ENCODE peak calls at places on chromosomes 11 and 22, in eight cellular contexts. One of them, this sample, is unnamed.

GRCh38 chr22:44611880-44612496 is 90.0 kb upstream of the PRR5 start:
- DNase-seq in T-helper 2 cell: no peak
- DNase-seq in NCI-H524: no peak
- DNase-seq in activated T-cell treated with anti-CD3 and anti-CD28 coated beads for 1 hour: no peak
- DNase-seq in Peyer's patch: no peak
- DNase-seq in activated effector memory CD4-positive, alpha-beta T cell treated with anti-CD3 and anti-CD28 coated beads, Interleukin-2, amount 50 U/mL, for 16 hours: no peak
- DNase-seq in right lobe of liver: no peak
- DNase-seq in neural crest cell: no peak
- DNase-seq in this sample: no peak

GRCh38 chr11:84396521-84396920 is 1110.4 kb upstream of the CCDC90B start:
- DNase-seq in T-helper 2 cell: no peak
- DNase-seq in NCI-H524: no peak
- DNase-seq in activated T-cell treated with anti-CD3 and anti-CD28 coated beads for 1 hour: no peak
- DNase-seq in Peyer's patch: no peak
- DNase-seq in activated effector memory CD4-positive, alpha-beta T cell treated with anti-CD3 and anti-CD28 coated beads, Interleukin-2, amount 50 U/mL, for 16 hours: no peak
- DNase-seq in right lobe of liver: no peak
- DNase-seq in neural crest cell: no peak
- DNase-seq in this sample: no peak

GRCh38 chr11:69357458-69358397 is 63.8 kb downstream of the MYEOV start:
- DNase-seq in T-helper 2 cell: no peak
- DNase-seq in NCI-H524: no peak
- DNase-seq in activated T-cell treated with anti-CD3 and anti-CD28 coated beads for 1 hour: no peak
- DNase-seq in Peyer's patch: no peak
- DNase-seq in activated effector memory CD4-positive, alpha-beta T cell treated with anti-CD3 and anti-CD28 coated beads, Interleukin-2, amount 50 U/mL, for 16 hours: peak
- DNase-seq in right lobe of liver: no peak
- DNase-seq in neural crest cell: no peak
- DNase-seq in this sample: no peak

GRCh38 chr11:129457321-129457720 is 81.7 kb downstream of the BARX2 start:
- DNase-seq in T-helper 2 cell: no peak
- DNase-seq in NCI-H524: no peak
- DNase-seq in activated T-cell treated with anti-CD3 and anti-CD28 coated beads for 1 hour: no peak
- DNase-seq in Peyer's patch: no peak
- DNase-seq in activated effector memory CD4-positive, alpha-beta T cell treated with anti-CD3 and anti-CD28 coated beads, Interleukin-2, amount 50 U/mL, for 16 hours: no peak
- DNase-seq in right lobe of liver: no peak
- DNase-seq in neural crest cell: no peak
- DNase-seq in this sample: no peak

GRCh38 chr11:2071748-2072385 is 67.3 kb downstream of the IGF2 start:
- DNase-seq in T-helper 2 cell: no peak
- DNase-seq in NCI-H524: no peak
- DNase-seq in activated T-cell treated with anti-CD3 and anti-CD28 coated beads for 1 hour: no peak
- DNase-seq in Peyer's patch: no peak
- DNase-seq in activated effector memory CD4-positive, alpha-beta T cell treated with anti-CD3 and anti-CD28 coated beads, Interleukin-2, amount 50 U/mL, for 16 hours: no peak
- DNase-seq in right lobe of liver: no peak
- DNase-seq in neural crest cell: no peak
- DNase-seq in this sample: no peak

GRCh38 chr11:3163241-3163981 is 1.7 kb downstream of the OSBPL5 start:
- DNase-seq in T-helper 2 cell: no peak
- DNase-seq in NCI-H524: no peak
- DNase-seq in activated T-cell treated with anti-CD3 and anti-CD28 coated beads for 1 hour: no peak
- DNase-seq in Peyer's patch: no peak
- DNase-seq in activated effector memory CD4-positive, alpha-beta T cell treated with anti-CD3 and anti-CD28 coated beads, Interleukin-2, amount 50 U/mL, for 16 hours: no peak
- DNase-seq in right lobe of liver: peak
- DNase-seq in neural crest cell: no peak
- DNase-seq in this sample: no peak

GRCh38 chr11:111299111-111300026 is 1.0 kb downstream of the POU2AF3 start:
- DNase-seq in T-helper 2 cell: no peak
- DNase-seq in NCI-H524: peak
- DNase-seq in activated T-cell treated with anti-CD3 and anti-CD28 coated beads for 1 hour: no peak
- DNase-seq in Peyer's patch: peak
- DNase-seq in activated effector memory CD4-positive, alpha-beta T cell treated with anti-CD3 and anti-CD28 coated beads, Interleukin-2, amount 50 U/mL, for 16 hours: no peak
- DNase-seq in right lobe of liver: peak
- DNase-seq in neural crest cell: peak
- DNase-seq in this sample: peak

GRCh38 chr22:46737976-46738641 is at the start of gene CERK:
- DNase-seq in T-helper 2 cell: peak
- DNase-seq in NCI-H524: peak
- DNase-seq in activated T-cell treated with anti-CD3 and anti-CD28 coated beads for 1 hour: peak
- DNase-seq in Peyer's patch: peak
- DNase-seq in activated effector memory CD4-positive, alpha-beta T cell treated with anti-CD3 and anti-CD28 coated beads, Interleukin-2, amount 50 U/mL, for 16 hours: peak
- DNase-seq in right lobe of liver: peak
- DNase-seq in neural crest cell: peak
- DNase-seq in this sample: peak

GRCh38 chr11:44125598-44125997 is 30.1 kb downstream of the EXT2 start:
- DNase-seq in T-helper 2 cell: no peak
- DNase-seq in NCI-H524: no peak
- DNase-seq in activated T-cell treated with anti-CD3 and anti-CD28 coated beads for 1 hour: no peak
- DNase-seq in Peyer's patch: no peak
- DNase-seq in activated effector memory CD4-positive, alpha-beta T cell treated with anti-CD3 and anti-CD28 coated beads, Interleukin-2, amount 50 U/mL, for 16 hours: no peak
- DNase-seq in right lobe of liver: no peak
- DNase-seq in neural crest cell: no peak
- DNase-seq in this sample: no peak

GRCh38 chr11:36699271-36699670 is 101.2 kb upstream of the RAG2 start:
- DNase-seq in T-helper 2 cell: no peak
- DNase-seq in NCI-H524: no peak
- DNase-seq in activated T-cell treated with anti-CD3 and anti-CD28 coated beads for 1 hour: no peak
- DNase-seq in Peyer's patch: no peak
- DNase-seq in activated effector memory CD4-positive, alpha-beta T cell treated with anti-CD3 and anti-CD28 coated beads, Interleukin-2, amount 50 U/mL, for 16 hours: no peak
- DNase-seq in right lobe of liver: no peak
- DNase-seq in neural crest cell: no peak
- DNase-seq in this sample: no peak

GRCh38 chr22:24146190-24146616 is 35.1 kb upstream of the SUSD2 start:
- DNase-seq in T-helper 2 cell: peak
- DNase-seq in NCI-H524: peak
- DNase-seq in activated T-cell treated with anti-CD3 and anti-CD28 coated beads for 1 hour: peak
- DNase-seq in Peyer's patch: peak
- DNase-seq in activated effector memory CD4-positive, alpha-beta T cell treated with anti-CD3 and anti-CD28 coated beads, Interleukin-2, amount 50 U/mL, for 16 hours: no peak
- DNase-seq in right lobe of liver: no peak
- DNase-seq in neural crest cell: no peak
- DNase-seq in this sample: no peak

GRCh38 chr11:1468473-1469066 is 18.0 kb downstream of the MOB2 start:
- DNase-seq in T-helper 2 cell: no peak
- DNase-seq in NCI-H524: no peak
- DNase-seq in activated T-cell treated with anti-CD3 and anti-CD28 coated beads for 1 hour: no peak
- DNase-seq in Peyer's patch: no peak
- DNase-seq in activated effector memory CD4-positive, alpha-beta T cell treated with anti-CD3 and anti-CD28 coated beads, Interleukin-2, amount 50 U/mL, for 16 hours: no peak
- DNase-seq in right lobe of liver: no peak
- DNase-seq in neural crest cell: no peak
- DNase-seq in this sample: no peak

GRCh38 chr11:65418431-65418680 is 4.2 kb upstream of the NEAT1 start:
- DNase-seq in T-helper 2 cell: no peak
- DNase-seq in NCI-H524: no peak
- DNase-seq in activated T-cell treated with anti-CD3 and anti-CD28 coated beads for 1 hour: no peak
- DNase-seq in Peyer's patch: peak
- DNase-seq in activated effector memory CD4-positive, alpha-beta T cell treated with anti-CD3 and anti-CD28 coated beads, Interleukin-2, amount 50 U/mL, for 16 hours: no peak
- DNase-seq in right lobe of liver: no peak
- DNase-seq in neural crest cell: no peak
- DNase-seq in this sample: no peak

GRCh38 chr11:109644158-109644557 is 222.2 kb downstream of the C11orf87 start:
- DNase-seq in T-helper 2 cell: no peak
- DNase-seq in NCI-H524: peak
- DNase-seq in activated T-cell treated with anti-CD3 and anti-CD28 coated beads for 1 hour: no peak
- DNase-seq in Peyer's patch: no peak
- DNase-seq in activated effector memory CD4-positive, alpha-beta T cell treated with anti-CD3 and anti-CD28 coated beads, Interleukin-2, amount 50 U/mL, for 16 hours: no peak
- DNase-seq in right lobe of liver: no peak
- DNase-seq in neural crest cell: no peak
- DNase-seq in this sample: no peak

GRCh38 chr22:20140107-20140445 is 8.5 kb downstream of the ZDHHC8 start:
- DNase-seq in T-helper 2 cell: no peak
- DNase-seq in NCI-H524: no peak
- DNase-seq in activated T-cell treated with anti-CD3 and anti-CD28 coated beads for 1 hour: no peak
- DNase-seq in Peyer's patch: no peak
- DNase-seq in activated effector memory CD4-positive, alpha-beta T cell treated with anti-CD3 and anti-CD28 coated beads, Interleukin-2, amount 50 U/mL, for 16 hours: no peak
- DNase-seq in right lobe of liver: no peak
- DNase-seq in neural crest cell: no peak
- DNase-seq in this sample: no peak

GRCh38 chr11:47378011-47378835 is at the start of gene SPI1:
- DNase-seq in T-helper 2 cell: no peak
- DNase-seq in NCI-H524: no peak
- DNase-seq in activated T-cell treated with anti-CD3 and anti-CD28 coated beads for 1 hour: no peak
- DNase-seq in Peyer's patch: peak
- DNase-seq in activated effector memory CD4-positive, alpha-beta T cell treated with anti-CD3 and anti-CD28 coated beads, Interleukin-2, amount 50 U/mL, for 16 hours: no peak
- DNase-seq in right lobe of liver: peak
- DNase-seq in neural crest cell: no peak
- DNase-seq in this sample: no peak

GRCh38 chr11:116387623-116388022 is 385.2 kb downstream of the BUD13 start:
- DNase-seq in T-helper 2 cell: no peak
- DNase-seq in NCI-H524: no peak
- DNase-seq in activated T-cell treated with anti-CD3 and anti-CD28 coated beads for 1 hour: no peak
- DNase-seq in Peyer's patch: no peak
- DNase-seq in activated effector memory CD4-positive, alpha-beta T cell treated with anti-CD3 and anti-CD28 coated beads, Interleukin-2, amount 50 U/mL, for 16 hours: no peak
- DNase-seq in right lobe of liver: no peak
- DNase-seq in neural crest cell: no peak
- DNase-seq in this sample: no peak

GRCh38 chr22:45296628-45297297 is 12.0 kb downstream of the UPK3A start:
- DNase-seq in T-helper 2 cell: peak
- DNase-seq in NCI-H524: no peak
- DNase-seq in activated T-cell treated with anti-CD3 and anti-CD28 coated beads for 1 hour: no peak
- DNase-seq in Peyer's patch: peak
- DNase-seq in activated effector memory CD4-positive, alpha-beta T cell treated with anti-CD3 and anti-CD28 coated beads, Interleukin-2, amount 50 U/mL, for 16 hours: peak
- DNase-seq in right lobe of liver: no peak
- DNase-seq in neural crest cell: no peak
- DNase-seq in this sample: no peak

GRCh38 chr11:130827697-130828377 is 88.4 kb downstream of the SNX19 start:
- DNase-seq in T-helper 2 cell: peak
- DNase-seq in NCI-H524: peak
- DNase-seq in activated T-cell treated with anti-CD3 and anti-CD28 coated beads for 1 hour: no peak
- DNase-seq in Peyer's patch: no peak
- DNase-seq in activated effector memory CD4-positive, alpha-beta T cell treated with anti-CD3 and anti-CD28 coated beads, Interleukin-2, amount 50 U/mL, for 16 hours: no peak
- DNase-seq in right lobe of liver: peak
- DNase-seq in neural crest cell: peak
- DNase-seq in this sample: peak

GRCh38 chr11:41955635-41956400 is 496.4 kb upstream of the LRRC4C start:
- DNase-seq in T-helper 2 cell: no peak
- DNase-seq in NCI-H524: no peak
- DNase-seq in activated T-cell treated with anti-CD3 and anti-CD28 coated beads for 1 hour: no peak
- DNase-seq in Peyer's patch: no peak
- DNase-seq in activated effector memory CD4-positive, alpha-beta T cell treated with anti-CD3 and anti-CD28 coated beads, Interleukin-2, amount 50 U/mL, for 16 hours: no peak
- DNase-seq in right lobe of liver: no peak
- DNase-seq in neural crest cell: no peak
- DNase-seq in this sample: no peak

GRCh38 chr11:62846177-62846576 is 6.8 kb upstream of the WDR74 start:
- DNase-seq in T-helper 2 cell: no peak
- DNase-seq in NCI-H524: no peak
- DNase-seq in activated T-cell treated with anti-CD3 and anti-CD28 coated beads for 1 hour: no peak
- DNase-seq in Peyer's patch: no peak
- DNase-seq in activated effector memory CD4-positive, alpha-beta T cell treated with anti-CD3 and anti-CD28 coated beads, Interleukin-2, amount 50 U/mL, for 16 hours: no peak
- DNase-seq in right lobe of liver: no peak
- DNase-seq in neural crest cell: no peak
- DNase-seq in this sample: no peak

GRCh38 chr22:49018601-49019000 is 809.1 kb downstream of the BRD1 start:
- DNase-seq in T-helper 2 cell: no peak
- DNase-seq in NCI-H524: no peak
- DNase-seq in activated T-cell treated with anti-CD3 and anti-CD28 coated beads for 1 hour: no peak
- DNase-seq in Peyer's patch: no peak
- DNase-seq in activated effector memory CD4-positive, alpha-beta T cell treated with anti-CD3 and anti-CD28 coated beads, Interleukin-2, amount 50 U/mL, for 16 hours: peak
- DNase-seq in right lobe of liver: no peak
- DNase-seq in neural crest cell: no peak
- DNase-seq in this sample: no peak

GRCh38 chr22:49942565-49943404 is 17.8 kb upstream of the PIM3 start:
- DNase-seq in T-helper 2 cell: no peak
- DNase-seq in NCI-H524: no peak
- DNase-seq in activated T-cell treated with anti-CD3 and anti-CD28 coated beads for 1 hour: no peak
- DNase-seq in Peyer's patch: no peak
- DNase-seq in activated effector memory CD4-positive, alpha-beta T cell treated with anti-CD3 and anti-CD28 coated beads, Interleukin-2, amount 50 U/mL, for 16 hours: no peak
- DNase-seq in right lobe of liver: no peak
- DNase-seq in neural crest cell: no peak
- DNase-seq in this sample: no peak

GRCh38 chr11:40161855-40162410 is 1297.5 kb downstream of the LRRC4C start:
- DNase-seq in T-helper 2 cell: no peak
- DNase-seq in NCI-H524: no peak
- DNase-seq in activated T-cell treated with anti-CD3 and anti-CD28 coated beads for 1 hour: no peak
- DNase-seq in Peyer's patch: no peak
- DNase-seq in activated effector memory CD4-positive, alpha-beta T cell treated with anti-CD3 and anti-CD28 coated beads, Interleukin-2, amount 50 U/mL, for 16 hours: no peak
- DNase-seq in right lobe of liver: no peak
- DNase-seq in neural crest cell: no peak
- DNase-seq in this sample: no peak

GRCh38 chr22:25068701-25069100 is 116.2 kb downstream of the KIAA1671 start:
- DNase-seq in T-helper 2 cell: peak
- DNase-seq in NCI-H524: peak
- DNase-seq in activated T-cell treated with anti-CD3 and anti-CD28 coated beads for 1 hour: no peak
- DNase-seq in Peyer's patch: peak
- DNase-seq in activated effector memory CD4-positive, alpha-beta T cell treated with anti-CD3 and anti-CD28 coated beads, Interleukin-2, amount 50 U/mL, for 16 hours: peak
- DNase-seq in right lobe of liver: no peak
- DNase-seq in neural crest cell: no peak
- DNase-seq in this sample: no peak

GRCh38 chr11:115128226-115128625 is 376.0 kb downstream of the CADM1 start:
- DNase-seq in T-helper 2 cell: no peak
- DNase-seq in NCI-H524: no peak
- DNase-seq in activated T-cell treated with anti-CD3 and anti-CD28 coated beads for 1 hour: no peak
- DNase-seq in Peyer's patch: no peak
- DNase-seq in activated effector memory CD4-positive, alpha-beta T cell treated with anti-CD3 and anti-CD28 coated beads, Interleukin-2, amount 50 U/mL, for 16 hours: no peak
- DNase-seq in right lobe of liver: no peak
- DNase-seq in neural crest cell: no peak
- DNase-seq in this sample: no peak

GRCh38 chr11:10378362-10378761 is 73.5 kb downstream of the ADM start:
- DNase-seq in T-helper 2 cell: no peak
- DNase-seq in NCI-H524: no peak
- DNase-seq in activated T-cell treated with anti-CD3 and anti-CD28 coated beads for 1 hour: no peak
- DNase-seq in Peyer's patch: no peak
- DNase-seq in activated effector memory CD4-positive, alpha-beta T cell treated with anti-CD3 and anti-CD28 coated beads, Interleukin-2, amount 50 U/mL, for 16 hours: no peak
- DNase-seq in right lobe of liver: no peak
- DNase-seq in neural crest cell: no peak
- DNase-seq in this sample: no peak

GRCh38 chr11:63558459-63559157 is 4.6 kb downstream of the PLAAT2 start:
- DNase-seq in T-helper 2 cell: no peak
- DNase-seq in NCI-H524: no peak
- DNase-seq in activated T-cell treated with anti-CD3 and anti-CD28 coated beads for 1 hour: no peak
- DNase-seq in Peyer's patch: no peak
- DNase-seq in activated effector memory CD4-positive, alpha-beta T cell treated with anti-CD3 and anti-CD28 coated beads, Interleukin-2, amount 50 U/mL, for 16 hours: no peak
- DNase-seq in right lobe of liver: no peak
- DNase-seq in neural crest cell: no peak
- DNase-seq in this sample: no peak

GRCh38 chr11:61891331-61892084 is at the start of gene FADS3:
- DNase-seq in T-helper 2 cell: peak
- DNase-seq in NCI-H524: peak
- DNase-seq in activated T-cell treated with anti-CD3 and anti-CD28 coated beads for 1 hour: peak
- DNase-seq in Peyer's patch: peak
- DNase-seq in activated effector memory CD4-positive, alpha-beta T cell treated with anti-CD3 and anti-CD28 coated beads, Interleukin-2, amount 50 U/mL, for 16 hours: peak
- DNase-seq in right lobe of liver: peak
- DNase-seq in neural crest cell: peak
- DNase-seq in this sample: peak

This sample was measured in neuronal stem cell.